ENCODE peak calls at places on chromosomes 4 and X, in nine cellular contexts. P is T-helper 2 cell treated with Interferon-gamma antibody and Interleukin-4, amounts not matched to agents 5 μg/mL and 100 μg/mL, for 36 hours; A is stimulated activated CD4-positive, alpha-beta T cell treated with anti-CD3 and anti-CD28 coated beads, Interleukin-2, amount 100 ng/mL, for 24 hours; M is lower lobe of right lung; B is progenitor cell of endocrine pancreas; Y is nucleus accumbens; S is CD8-positive, alpha-beta T cell; X is HT-29; V is skeletal muscle cell. G is an unnamed sample.

GRCh38 chrX:68894142-68894512 is 65.3 kb downstream of the EFNB1 start:
- DNase-seq in S (no peak), X (no peak), Y (peak; percentile 4), P (no peak), V (no peak), B (no peak), M (no peak), A (no peak), G (no peak)

GRCh38 chr4:24382381-24382780 is 202.0 kb downstream of the DHX15 start:
- DNase-seq in P (no peak), Y (no peak), M (no peak), V (no peak), A (no peak), B (no peak), X (peak; percentile 18), S (no peak), G (no peak)

GRCh38 chr4:54626113-54626512 is 31.6 kb upstream of the KIT start:
- DNase-seq in V (no peak), S (no peak), B (no peak), P (no peak), Y (no peak), X (no peak), A (no peak), M (no peak), G (no peak)

GRCh38 chr4:109609431-109609830 is 49.4 kb downstream of the MCUB start:
- DNase-seq in S (no peak), P (no peak), M (no peak), B (no peak), A (no peak), X (no peak), V (no peak), Y (no peak), G (peak; percentile 65)

GRCh38 chr4:126533176-126533575 is 1099.6 kb upstream of the INTU start:
- DNase-seq in B (no peak), Y (no peak), P (no peak), V (no peak), X (no peak), A (no peak), S (no peak), M (no peak), G (no peak)

GRCh38 chr4:113145519-113146291 is 96.3 kb downstream of the ANK2 start:
- DNase-seq in P (no peak), M (no peak), V (peak; percentile 14), S (no peak), Y (no peak), B (no peak), X (no peak), A (no peak), G (peak; percentile 15)

GRCh38 chr4:94635172-94635571 is 122.6 kb upstream of the BMPR1B start:
- DNase-seq in P (no peak), Y (no peak), B (no peak), A (no peak), X (no peak), M (no peak), S (no peak), V (peak; percentile 51), G (no peak)

GRCh38 chrX:68049466-68049865 is 383.8 kb downstream of the OPHN1 start:
- DNase-seq in X (no peak), A (no peak), S (no peak), B (no peak), Y (no peak), V (no peak), P (no peak), M (no peak), G (no peak)

GRCh38 chrX:117839544-117839943 is 277.1 kb downstream of the KLHL13 start:
- DNase-seq in Y (no peak), P (no peak), S (no peak), A (no peak), B (no peak), V (no peak), M (no peak), X (peak; percentile 25), G (no peak)

GRCh38 chr4:134202136-134202535 is 547 bp upstream of the PABPC4L start:
- DNase-seq in A (no peak), V (no peak), M (no peak), X (no peak), B (no peak), Y (no peak), P (no peak), S (no peak), G (no peak)

GRCh38 chr4:23789765-23790164 is 100.1 kb downstream of the PPARGC1A start:
- DNase-seq in A (no peak), V (peak; percentile 51), M (peak; percentile 47), X (no peak), Y (no peak), B (no peak), P (no peak), S (no peak), G (no peak)

GRCh38 chrX:150269613-150270254 is 93.4 kb upstream of the MAMLD1 start:
- DNase-seq in B (peak; percentile 27), M (no peak), Y (no peak), P (no peak), A (no peak), S (no peak), V (no peak), X (peak; percentile 49), G (peak; percentile 74)

GRCh38 chr4:6905501-6905900 is 4.1 kb upstream of the TBC1D14 start:
- DNase-seq in V (no peak), A (no peak), B (no peak), S (no peak), P (no peak), Y (no peak), M (no peak), X (no peak), G (no peak)

GRCh38 chrX:138711399-138712347 is at the start of gene FGF13:
- DNase-seq in S (peak; percentile 10), A (no peak), B (peak; percentile 46), M (peak; percentile 20), X (no peak), Y (no peak), V (no peak), P (no peak), G (peak; percentile 0)

GRCh38 chr4:53913771-53914170 is 150.6 kb downstream of the CHIC2 start:
- DNase-seq in B (no peak), S (no peak), X (no peak), P (no peak), V (no peak), M (no peak), Y (no peak), A (no peak), G (no peak)

GRCh38 chrX:1807301-1807731 is 192.5 kb downstream of the ASMT start:
- DNase-seq in X (no peak), A (no peak), P (no peak), B (no peak), Y (no peak), M (no peak), S (no peak), V (peak; percentile 4), G (no peak)

GRCh38 chr4:55865228-55865806 is 11.9 kb downstream of the EXOC1 start:
- DNase-seq in P (no peak), A (no peak), S (no peak), V (peak; percentile 24), Y (no peak), B (no peak), X (no peak), M (no peak), G (no peak)

G was measured in small intestine.